ENCODE peak calls at places on chromosomes 3 and 15, in ten cellular contexts. I is SJSA1; C is hepatocyte; Q is breast epithelium; V is CD8-positive, alpha-beta T cell; Z is heart right ventricle; H is Panc1; F is H7; J is CD8-positive, alpha-beta memory T cell; X is heart left ventricle. U is an unnamed sample.
A peak's percentile ranks its signal among the peaks of the same experiment; 100 is the strongest.

GRCh38 chr15:35624881-35625280 is 78.9 kb upstream of the DPH6 start:
- DNase-seq in I (no peak), C (peak; percentile 27), Q (no peak), V (no peak), Z (no peak), H (no peak), F (no peak), J (no peak), X (no peak), U (peak; percentile 40)

GRCh38 chr3:51930439-51930838 is 11.3 kb downstream of the RRP9 start:
- DNase-seq in I (no peak), C (no peak), Q (no peak), V (no peak), Z (no peak), H (no peak), F (no peak), J (no peak), X (no peak), U (no peak)

GRCh38 chr15:46251873-46252272 is 617.0 kb downstream of the SQOR start:
- DNase-seq in I (no peak), C (no peak), Q (no peak), V (no peak), Z (no peak), H (no peak), F (no peak), J (no peak), X (no peak), U (no peak)

GRCh38 chr3:21920431-21920830 is 169.4 kb upstream of the ZNF385D start:
- DNase-seq in I (no peak), C (no peak), Q (no peak), V (no peak), Z (no peak), H (no peak), F (no peak), J (no peak), X (no peak), U (no peak)

GRCh38 chr3:196843435-196844110 is 24.1 kb upstream of the SENP5 start:
- DNase-seq in I (no peak), C (no peak), Q (no peak), V (no peak), Z (no peak), H (no peak), F (no peak), J (no peak), X (no peak), U (no peak)

GRCh38 chr3:43979637-43980036 is 262.0 kb upstream of the TOPAZ1 start:
- DNase-seq in I (no peak), C (no peak), Q (no peak), V (no peak), Z (no peak), H (no peak), F (no peak), J (no peak), X (no peak), U (no peak)

GRCh38 chr3:49992351-49992750 is 52.4 kb downstream of the RBM6 start:
- DNase-seq in I (no peak), C (peak; percentile 11), Q (no peak), V (no peak), Z (no peak), H (no peak), F (no peak), J (no peak), X (no peak), U (no peak)

GRCh38 chr3:66039590-66039887 is 821 bp upstream of the MAGI1 start:
- DNase-seq in I (no peak), C (peak; percentile 68), Q (no peak), V (no peak), Z (peak; percentile 49), H (no peak), F (peak; percentile 79), J (no peak), X (peak; percentile 57), U (no peak)

GRCh38 chr3:45537960-45538640 is 56.5 kb upstream of the LIMD1 start:
- DNase-seq in I (no peak), C (peak; percentile 43), Q (no peak), V (no peak), Z (peak; percentile 70), H (no peak), F (no peak), J (no peak), X (peak; percentile 65), U (no peak)

GRCh38 chr3:73484656-73485248 is 140.0 kb downstream of the PDZRN3 start:
- DNase-seq in I (no peak), C (no peak), Q (no peak), V (no peak), Z (no peak), H (no peak), F (peak; percentile 43), J (no peak), X (no peak), U (no peak)

GRCh38 chr3:115321396-115321795 is 174.3 kb upstream of the ZBTB20 start:
- DNase-seq in I (peak; percentile 29), C (no peak), Q (no peak), V (no peak), Z (no peak), H (no peak), F (no peak), J (no peak), X (no peak), U (peak; percentile 97)

GRCh38 chr3:67215690-67216089 is 217.6 kb downstream of the KBTBD8 start:
- DNase-seq in I (no peak), C (no peak), Q (no peak), V (no peak), Z (no peak), H (no peak), F (no peak), J (no peak), X (no peak), U (no peak)

GRCh38 chr3:57918123-57918837 is 89.9 kb upstream of the FLNB start:
- DNase-seq in I (peak; percentile 83), C (no peak), Q (no peak), V (no peak), Z (no peak), H (no peak), F (no peak), J (no peak), X (no peak), U (no peak)

GRCh38 chr3:4819294-4819693 is 159.9 kb upstream of the BHLHE40 start:
- DNase-seq in I (no peak), C (no peak), Q (no peak), V (no peak), Z (no peak), H (no peak), F (no peak), J (no peak), X (no peak), U (no peak)
- H3K36me3 ChIP-seq in I (no peaks in the 10 kb centered on the region), C (no peaks in the 10 kb centered on the region), Q (no peaks in the 10 kb centered on the region), V (no peaks in the 10 kb centered on the region), Z (peaks cover 85% of the 10 kb centered on the region), H (no peaks in the 10 kb centered on the region), F (no peaks in the 10 kb centered on the region), J (peaks cover 8% of the 10 kb centered on the region), X (peaks cover 67% of the 10 kb centered on the region), U (no peaks in the 10 kb centered on the region)

GRCh38 chr3:53238881-53239280 is 16.9 kb downstream of the TKT start:
- DNase-seq in I (no peak), C (no peak), Q (no peak), V (no peak), Z (no peak), H (no peak), F (no peak), J (no peak), X (no peak), U (no peak)

GRCh38 chr3:53240989-53241972 is 14.5 kb downstream of the TKT start:
- DNase-seq in I (no peak), C (no peak), Q (no peak), V (no peak), Z (no peak), H (no peak), F (no peak), J (no peak), X (no peak), U (no peak)

GRCh38 chr3:53238051-53238850 is 17.6 kb downstream of the TKT start:
- DNase-seq in I (peak; percentile 89), C (peak; percentile 75), Q (no peak), V (no peak), Z (no peak), H (no peak), F (peak; percentile 35), J (no peak), X (no peak), U (peak; percentile 71)

GRCh38 chr3:53242155-53242554 is 13.7 kb downstream of the TKT start:
- DNase-seq in I (no peak), C (no peak), Q (no peak), V (no peak), Z (peak; percentile 41), H (no peak), F (no peak), J (no peak), X (no peak), U (no peak)

DNA sequence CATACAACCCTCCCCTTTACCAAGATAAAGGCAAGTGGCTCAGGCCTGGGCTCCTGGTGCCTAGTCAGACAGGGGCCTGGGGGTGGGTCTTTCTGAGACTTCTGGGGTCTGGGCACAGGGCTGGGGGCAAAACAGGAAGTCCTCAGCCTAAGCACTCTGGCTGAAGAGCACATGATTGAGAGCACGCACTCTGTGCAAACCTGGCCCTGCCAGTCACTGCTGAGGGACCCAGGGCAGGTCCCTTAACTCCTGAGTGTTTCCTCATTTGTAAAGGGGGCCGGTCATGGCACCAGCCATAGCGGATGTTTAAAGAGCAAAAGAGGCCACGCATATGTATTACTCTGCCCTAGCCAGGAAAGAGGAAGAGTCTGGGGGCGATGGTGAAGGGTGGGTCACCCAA is 16.0 kb downstream of the TKT start:
- DNase-seq in I (no peak), C (no peak), Q (no peak), V (no peak), Z (no peak), H (no peak), F (no peak), J (no peak), X (no peak), U (no peak)
- H3K36me3 ChIP-seq in I (peaks cover 83% of the 10 kb centered on the region), C (no peaks in the 10 kb centered on the region), Q (no peaks in the 10 kb centered on the region), V (peaks cover 32% of the 10 kb centered on the region), Z (peaks cover 73% of the 10 kb centered on the region), H (peaks cover 5% of the 10 kb centered on the region), F (peaks cover 76% of the 10 kb centered on the region), J (peaks cover 28% of the 10 kb centered on the region), X (peaks cover 63% of the 10 kb centered on the region), U (peaks cover 14% of the 10 kb centered on the region)

GRCh38 chr3:187039723-187040414 is 99.4 kb downstream of the RPL39L start:
- DNase-seq in I (no peak), C (peak; percentile 59), Q (no peak), V (no peak), Z (no peak), H (no peak), F (no peak), J (no peak), X (no peak), U (no peak)
- H3K36me3 ChIP-seq in I (no peaks in the 10 kb centered on the region), C (no peaks in the 10 kb centered on the region), Q (no peaks in the 10 kb centered on the region), V (peaks cover 26% of the 10 kb centered on the region), Z (peaks cover 46% of the 10 kb centered on the region), H (no peaks in the 10 kb centered on the region), F (peaks cover 18% of the 10 kb centered on the region), J (peaks cover 37% of the 10 kb centered on the region), X (peaks cover 31% of the 10 kb centered on the region), U (peaks cover 33% of the 10 kb centered on the region)

DNA sequence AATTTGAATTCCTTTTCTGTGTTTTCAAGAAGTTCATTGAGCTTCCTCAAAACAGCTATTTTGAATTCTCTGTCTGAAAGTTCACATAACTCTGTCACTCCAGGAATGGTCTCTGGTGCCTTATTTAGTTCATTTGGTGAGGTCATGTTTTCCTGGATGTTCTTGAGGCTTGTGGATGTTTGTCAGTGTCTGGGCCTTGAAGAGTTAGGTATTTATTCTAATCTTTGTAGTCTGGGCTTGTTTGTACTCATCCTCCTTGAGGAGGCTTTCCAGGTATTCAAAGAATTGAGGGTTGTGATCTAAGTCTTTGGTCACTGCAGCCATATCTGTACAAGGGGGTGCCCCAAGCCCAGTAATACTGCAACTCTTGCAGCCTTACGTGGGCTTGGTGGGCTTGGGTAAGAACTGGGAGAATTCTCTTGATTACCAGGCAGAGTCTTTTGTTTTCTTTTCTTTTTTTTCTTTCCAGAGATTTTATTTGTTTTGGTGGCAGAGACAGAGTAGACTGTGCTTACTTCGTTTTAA is 19.3 kb upstream of the CCNDBP1 start:
- DNase-seq in I (no peak), C (no peak), Q (no peak), V (no peak), Z (no peak), H (no peak), F (no peak), J (no peak), X (no peak), U (no peak)
- H3K36me3 ChIP-seq in I (peaks cover 13% of the 10 kb centered on the region), C (peaks cover 3% of the 10 kb centered on the region), Q (no peaks in the 10 kb centered on the region), V (peaks cover 3% of the 10 kb centered on the region), Z (peaks cover 79% of the 10 kb centered on the region), H (no peaks in the 10 kb centered on the region), F (peaks cover 1% of the 10 kb centered on the region), J (no peaks in the 10 kb centered on the region), X (peaks cover 68% of the 10 kb centered on the region), U (no peaks in the 10 kb centered on the region)